ENCODE peak calls at places on chromosomes 3 and 15, in eight cellular contexts. T, K, L, S, P, E, G and V are unnamed samples.

GRCh38 chr15:67036775-67037555 is 28.4 kb upstream of the SMAD3 start:
- DNase-seq in T (no peak), K (no peak), L (no peak), S (no peak), P (no peak), E (no peak), G (no peak), V (no peak)

GRCh38 chr15:64163662-64164362 is 990 bp upstream of the PPIB start:
- DNase-seq in T (no peak), K (peak; percentile 19), L (no peak), S (no peak), P (no peak), E (no peak), G (no peak), V (peak; percentile 33)

GRCh38 chr3:16067837-16068471 is 106.5 kb upstream of the GALNT15 start:
- DNase-seq in T (no peak), K (no peak), L (no peak), S (no peak), P (no peak), E (peak; percentile 77), G (peak; percentile 93), V (peak; percentile 51)

GRCh38 chr3:23455775-23456174 is 252.6 kb downstream of the UBE2E2 start:
- DNase-seq in T (peak; percentile 89), K (no peak), L (no peak), S (no peak), P (no peak), E (peak; percentile 62), G (peak; percentile 49), V (peak; percentile 88)

GRCh38 chr15:97124790-97125189 is 794.3 kb downstream of the NR2F2 start:
- DNase-seq in T (no peak), K (no peak), L (no peak), S (no peak), P (no peak), E (no peak), G (no peak), V (no peak)

GRCh38 chr3:72181231-72181630 is 396.3 kb upstream of the PROK2 start:
- DNase-seq in T (no peak), K (no peak), L (no peak), S (no peak), P (no peak), E (no peak), G (peak; percentile 29), V (no peak)

GRCh38 chr3:127002195-127003174 is 19.6 kb downstream of the PLXNA1 start:
- DNase-seq in T (peak; percentile 90), K (peak; percentile 47), L (no peak), S (no peak), P (no peak), E (peak; percentile 94), G (no peak), V (peak; percentile 75)

GRCh38 chr3:108406661-108407206 is 103.7 kb downstream of the MYH15 start:
- DNase-seq in T (peak; percentile 82), K (peak; percentile 38), L (no peak), S (peak; percentile 23), P (peak; percentile 75), E (peak; percentile 55), G (peak; percentile 74), V (peak; percentile 59)

GRCh38 chr3:172082269-172082668 is 42.9 kb downstream of the FNDC3B start:
- DNase-seq in T (peak; percentile 99), K (no peak), L (no peak), S (no peak), P (no peak), E (peak; percentile 97), G (no peak), V (no peak)

GRCh38 chr3:57856675-57857074 is 100.6 kb downstream of the SLMAP start:
- DNase-seq in T (peak; percentile 40), K (no peak), L (peak; percentile 24), S (no peak), P (no peak), E (no peak), G (peak; percentile 33), V (peak; percentile 13)

GRCh38 chr3:128435058-128435457 is 31.6 kb downstream of the DNAJB8 start:
- DNase-seq in T (no peak), K (no peak), L (no peak), S (no peak), P (no peak), E (no peak), G (peak; percentile 92), V (no peak)

GRCh38 chr3:122101646-122102045 is 46.5 kb downstream of the CD86 start:
- DNase-seq in T (peak; percentile 64), K (no peak), L (peak; percentile 74), S (no peak), P (peak; percentile 64), E (no peak), G (peak; percentile 87), V (peak; percentile 76)

GRCh38 chr3:129892486-129892856 is 1.0 kb downstream of the TMCC1 start:
- DNase-seq in T (no peak), K (no peak), L (peak; percentile 9), S (no peak), P (no peak), E (no peak), G (no peak), V (no peak)

GRCh38 chr3:58640700-58641372 is 25.7 kb downstream of the FAM3D start:
- DNase-seq in T (peak; percentile 71), K (peak; percentile 77), L (peak; percentile 74), S (peak; percentile 10), P (peak; percentile 26), E (peak; percentile 56), G (peak; percentile 92), V (peak; percentile 83)

GRCh38 chr3:154095832-154096421 is 25.3 kb upstream of the ARHGEF26 start:
- DNase-seq in T (peak; percentile 60), K (no peak), L (peak; percentile 26), S (no peak), P (peak; percentile 18), E (no peak), G (peak; percentile 55), V (peak; percentile 33)

GRCh38 chr15:59282515-59283337 is 76.1 kb downstream of the LDHAL6B start:
- DNase-seq in T (no peak), K (no peak), L (no peak), S (no peak), P (no peak), E (no peak), G (no peak), V (no peak)